ENCODE peak calls at places on chromosome 22, in ten cellular contexts. T is heart left ventricle, J is mammary epithelial cell, W is omental fat pad, V is glutamatergic neuron, L is HFFc6, I is body of pancreas, U is thoracic aorta, P is right lobe of liver, K is cardiac fibroblast. F is an unnamed sample.

GRCh38 chr22:33918676-33919590 is 1.3 kb downstream of the LARGE1 start:
- DNase-seq in V (no peak), T (no peak), W (no peak), L (peak), P (no peak), J (no peak), U (no peak), K (peak), I (no peak), F (no peak)

GRCh38 chr22:17871726-17872458 is 97.6 kb upstream of the BID start:
- DNase-seq in I (no peak), T (peak), K (no peak), J (no peak), V (no peak), W (no peak), L (no peak), P (no peak), U (no peak), F (no peak)

GRCh38 chr22:39592104-39593060 is 21.8 kb downstream of the CACNA1I start:
- DNase-seq in I (peak), T (no peak), W (no peak), J (peak), L (peak), K (peak), U (peak), V (peak), P (no peak), F (no peak)

GRCh38 chr22:44167501-44167900 is 13.2 kb upstream of the PARVG start:
- DNase-seq in P (no peak), K (no peak), V (no peak), T (no peak), W (no peak), J (no peak), L (no peak), I (no peak), U (no peak), F (no peak)

GRCh38 chr22:32076726-32077550 is 33.9 kb downstream of the SLC5A1 start:
- DNase-seq in I (no peak), U (no peak), J (no peak), W (no peak), L (no peak), T (no peak), K (no peak), P (no peak), V (no peak), F (no peak)

GRCh38 chr22:22697377-22698120 is 53.1 kb downstream of the GGTLC2 start:
- DNase-seq in T (no peak), V (no peak), K (no peak), P (no peak), W (no peak), U (no peak), J (no peak), L (no peak), I (no peak), F (no peak)

GRCh38 chr22:44577391-44578114 is 79.5 kb upstream of the RTL6 start:
- DNase-seq in J (no peak), T (no peak), V (no peak), I (peak), U (no peak), W (peak), K (no peak), L (no peak), P (no peak), F (no peak)

GRCh38 chr22:22578702-22579424 is 19.8 kb upstream of the PRAME start:
- DNase-seq in I (no peak), K (peak), U (no peak), L (peak), W (no peak), T (peak), J (no peak), V (no peak), P (no peak), F (no peak)

GRCh38 chr22:20808844-20809243 is 34.9 kb downstream of the SERPIND1 start:
- DNase-seq in I (no peak), V (no peak), U (no peak), T (no peak), J (no peak), P (no peak), W (no peak), K (no peak), L (no peak), F (no peak)

GRCh38 chr22:45830531-45831245 is 146.3 kb downstream of the WNT7B start:
- DNase-seq in J (peak), L (peak), K (peak), U (no peak), T (no peak), P (no peak), V (no peak), W (no peak), I (no peak), F (no peak)

GRCh38 chr22:24134090-24134846 is 47.0 kb upstream of the SUSD2 start:
- DNase-seq in P (no peak), I (no peak), W (no peak), J (no peak), K (no peak), U (no peak), T (peak), V (peak), L (no peak), F (no peak)

DNA sequence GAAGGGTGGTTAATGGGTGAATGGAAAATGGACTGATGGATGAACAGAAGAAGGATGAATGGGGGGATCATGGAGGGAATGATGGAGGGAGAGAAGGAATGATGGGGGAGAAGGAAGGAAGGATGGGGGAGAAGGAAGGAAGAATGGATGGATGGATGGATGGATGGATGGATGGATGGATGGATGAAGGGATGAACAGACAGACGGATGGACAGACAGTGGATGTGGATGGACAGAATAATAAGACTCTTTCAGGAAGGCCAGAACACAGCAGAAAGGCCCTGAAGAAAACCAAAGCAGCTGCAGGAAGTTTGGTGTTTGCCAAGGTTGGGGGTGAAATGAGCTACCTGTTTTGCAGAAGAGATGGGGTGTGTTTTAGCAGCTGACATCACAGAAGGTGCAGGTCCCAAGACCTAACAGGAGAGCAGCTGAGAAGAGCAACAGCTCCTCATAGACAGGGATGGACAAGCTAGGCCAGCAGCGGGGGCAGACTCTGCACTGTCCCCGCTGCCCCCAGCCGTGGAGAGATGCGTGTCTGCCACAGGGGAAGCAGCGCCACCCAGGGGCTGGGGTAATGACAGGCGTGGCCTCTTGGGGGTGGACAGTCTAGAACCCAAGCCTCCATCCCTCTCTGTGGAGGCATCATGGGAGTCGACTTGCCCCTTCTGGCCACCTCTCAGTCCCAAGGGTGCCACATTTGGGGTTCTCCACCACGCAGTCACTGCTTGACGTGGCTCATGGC is 17.9 kb downstream of the C1QTNF6 start:
- DNase-seq in J (no peak), P (no peak), W (no peak), L (no peak), T (no peak), I (no peak), U (no peak), V (peak), K (no peak), F (peak)
- TF ChIP-seq CTCF in J (no peak), P (no peak), W (no peak), L (peak), T (no peak), I (no peak), U (no peak), V (no peak), K (no peak), F (no peak)

GRCh38 chr22:27679722-27680488 is 121.7 kb downstream of the MN1 start:
- DNase-seq in L (no peak), I (no peak), J (no peak), V (no peak), P (no peak), W (no peak), K (no peak), U (no peak), T (no peak), F (no peak)

GRCh38 chr22:27681037-27681436 is 120.5 kb downstream of the MN1 start:
- DNase-seq in W (no peak), L (no peak), J (no peak), I (no peak), K (no peak), V (no peak), U (no peak), P (no peak), T (no peak), F (no peak)

GRCh38 chr22:27684856-27685255 is 116.7 kb downstream of the MN1 start:
- DNase-seq in P (no peak), I (no peak), K (no peak), V (no peak), T (no peak), W (no peak), U (no peak), J (no peak), L (no peak), F (no peak)

GRCh38 chr22:27680636-27681035 is 120.9 kb downstream of the MN1 start:
- DNase-seq in J (no peak), V (no peak), U (no peak), K (no peak), T (no peak), W (no peak), I (no peak), L (no peak), P (no peak), F (no peak)

GRCh38 chr22:27682438-27682837 is 119.1 kb downstream of the MN1 start:
- DNase-seq in P (peak), T (no peak), J (no peak), I (no peak), L (no peak), W (no peak), V (peak), U (no peak), K (no peak), F (no peak)
- TF ChIP-seq CTCF in P (no peak), T (peak), J (peak), I (no peak), L (peak), W (no peak), V (peak), U (no peak), K (peak), F (no peak)

DNA sequence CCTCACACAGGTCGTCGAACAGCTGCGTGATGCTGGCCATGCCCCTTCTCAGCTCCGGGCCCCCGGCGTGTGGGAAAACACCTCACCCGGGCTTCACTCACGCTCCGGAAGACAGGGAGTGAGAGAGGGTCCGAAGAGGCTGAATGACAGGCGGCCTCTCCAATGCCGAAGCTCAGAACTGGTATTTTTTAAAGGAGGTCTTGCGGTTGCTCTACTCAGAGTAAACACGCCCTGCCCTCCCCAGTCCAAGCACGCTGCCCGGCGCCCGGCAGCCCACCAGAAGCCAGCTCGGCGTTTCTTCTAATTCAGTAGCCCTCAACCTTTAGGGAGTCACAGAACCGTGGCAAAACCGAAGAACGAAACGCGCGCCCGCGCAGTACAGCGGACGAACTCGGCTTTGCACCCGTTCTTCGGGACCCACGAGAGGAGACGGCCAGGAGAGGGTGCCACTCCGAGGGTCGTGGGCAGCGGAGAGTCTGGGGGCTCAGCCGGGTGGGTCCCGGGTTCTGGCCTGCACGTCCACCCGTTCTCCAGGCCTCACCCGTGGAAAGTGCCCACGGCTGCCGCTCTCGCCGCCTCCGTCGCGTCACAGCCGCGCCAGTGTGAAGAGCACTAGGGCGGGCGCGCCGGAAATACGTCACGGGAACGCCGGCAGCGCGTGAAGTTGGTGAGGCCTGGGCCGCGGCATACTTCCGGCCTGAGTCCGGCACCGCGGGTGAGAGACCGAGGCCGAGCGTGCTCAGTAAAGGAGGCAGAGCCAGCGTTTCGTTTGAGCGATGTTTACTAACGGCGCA is at the start of gene TUBGCP6:
- DNase-seq in W (peak), P (peak), I (peak), V (peak), K (peak), U (peak), L (peak), J (peak), T (peak), F (peak)
- TF ChIP-seq CTCF in W (no peak), P (no peak), I (peak), V (peak), K (peak), U (peak), L (peak), J (peak), T (peak), F (no peak)

DNA sequence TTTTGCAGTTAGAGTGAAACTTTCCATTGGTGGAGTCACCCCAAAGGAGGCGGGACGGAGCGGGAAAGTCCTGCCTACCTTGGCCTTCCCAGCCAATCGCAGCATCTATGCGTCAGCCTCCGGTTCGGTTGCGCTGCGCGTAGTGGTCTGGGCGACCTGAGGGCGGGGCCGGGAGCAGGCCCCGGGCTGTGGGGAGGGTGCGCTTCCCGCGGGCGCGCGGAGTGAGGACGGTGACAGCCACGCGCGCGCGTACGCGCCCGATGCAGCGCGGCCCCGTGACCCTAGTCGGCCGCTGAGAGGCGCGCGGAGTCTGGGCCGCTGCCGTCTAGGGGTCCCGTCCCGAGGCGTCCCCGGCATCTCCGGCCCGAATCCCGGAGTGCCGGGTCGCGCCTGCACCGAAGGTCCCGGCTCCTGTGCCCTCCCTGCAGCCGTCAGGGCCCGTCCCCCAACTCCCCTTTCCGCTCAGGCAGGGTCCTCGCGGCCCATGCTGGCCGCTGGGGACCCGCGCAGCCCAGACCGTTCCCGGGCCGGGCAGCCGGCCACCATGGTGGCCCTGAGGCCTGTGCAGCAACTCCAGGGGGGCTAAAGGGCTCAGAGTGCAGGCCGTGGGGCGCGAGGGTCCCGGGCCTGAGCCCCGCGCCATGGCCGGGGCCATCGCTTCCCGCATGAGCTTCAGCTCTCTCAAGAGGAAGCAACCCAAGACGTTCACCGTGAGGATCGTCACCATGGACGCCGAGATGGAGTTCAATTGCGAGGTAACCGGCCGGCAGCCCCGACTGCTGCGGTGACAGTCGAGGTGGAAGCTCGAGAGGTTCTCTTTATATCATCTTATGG is at the start of gene NF2:
- DNase-seq in I (peak), U (no peak), V (peak), L (peak), T (peak), W (peak), P (peak), K (peak), J (peak), F (peak)
- TF ChIP-seq CTCF in I (no peak), U (no peak), V (no peak), L (peak), T (peak), W (no peak), P (peak), K (no peak), J (peak), F (no peak)

DNA sequence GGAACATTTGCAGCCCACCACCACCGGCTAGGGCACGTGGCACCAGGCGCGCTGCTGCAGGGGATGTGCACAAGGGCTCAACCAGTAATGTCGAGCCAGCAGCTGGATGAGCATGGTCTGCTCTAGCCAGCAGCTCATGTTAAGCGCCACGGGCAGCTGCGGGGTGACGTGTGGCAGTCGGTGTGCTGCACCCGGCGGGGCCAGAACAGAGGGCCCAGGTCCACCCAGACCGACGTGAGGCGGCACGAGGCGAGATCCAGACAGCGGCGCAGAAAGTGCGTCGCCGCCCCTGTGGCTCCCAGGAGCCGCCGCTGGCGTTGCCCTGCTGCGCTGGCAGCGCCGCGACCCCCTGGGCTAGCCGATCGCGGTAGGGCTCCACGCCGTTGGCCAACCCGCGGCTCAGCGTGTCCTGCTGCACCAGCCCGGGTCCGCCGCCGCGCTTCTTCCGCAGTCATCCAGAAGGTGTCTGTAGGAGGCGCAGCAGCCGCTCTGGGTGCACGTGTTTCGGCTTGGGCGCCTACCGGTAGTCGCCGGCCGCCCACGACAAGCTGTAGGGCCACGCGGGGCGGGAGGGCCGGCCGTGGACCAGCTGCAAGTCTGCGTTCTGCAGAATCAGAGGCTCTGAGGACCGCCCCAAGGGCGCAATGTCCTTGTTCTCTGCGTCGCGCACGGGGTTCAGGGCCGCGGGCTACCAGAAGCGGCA is 4.6 kb upstream of the GALR3 start:
- DNase-seq in I (peak), W (peak), J (peak), U (no peak), P (peak), V (peak), T (peak), K (peak), L (peak), F (peak)
- TF ChIP-seq CTCF in I (peak), W (no peak), J (peak), U (no peak), P (peak), V (peak), T (peak), K (peak), L (peak), F (peak)

DNA sequence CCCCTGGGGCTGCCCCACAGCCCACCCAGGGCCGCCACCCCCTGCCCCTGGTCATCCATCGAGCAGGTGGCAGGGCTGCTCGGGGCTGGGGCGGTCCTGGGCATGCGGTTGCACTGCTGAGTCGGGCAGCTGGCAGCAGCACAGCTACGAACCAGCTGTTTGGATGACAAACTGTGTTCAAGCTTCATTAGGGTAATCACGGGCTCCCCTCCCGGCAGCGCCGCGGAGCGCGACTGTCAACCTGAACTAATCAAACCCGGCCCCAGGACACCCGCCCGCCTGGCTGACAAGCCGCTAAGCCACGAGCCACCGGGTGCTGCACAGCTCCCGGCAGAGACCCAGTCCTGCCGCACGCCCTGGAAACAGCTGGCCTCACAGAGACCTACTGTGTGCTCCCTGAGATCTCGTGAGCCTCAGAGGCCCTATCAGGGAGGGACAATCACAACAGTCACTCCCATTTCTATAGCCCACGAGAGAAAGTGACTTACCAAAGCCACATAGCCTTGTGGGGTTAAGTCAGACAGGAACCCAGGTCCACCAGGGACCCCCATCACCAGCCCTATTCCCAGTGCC is 60.6 kb upstream of the TCF20 start:
- DNase-seq in L (no peak), P (no peak), K (no peak), W (no peak), U (no peak), V (peak), I (no peak), T (no peak), J (no peak), F (no peak)
- TF ChIP-seq CTCF in L (no peak), P (peak), K (no peak), W (no peak), U (no peak), V (no peak), I (no peak), T (no peak), J (no peak), F (no peak)

DNA sequence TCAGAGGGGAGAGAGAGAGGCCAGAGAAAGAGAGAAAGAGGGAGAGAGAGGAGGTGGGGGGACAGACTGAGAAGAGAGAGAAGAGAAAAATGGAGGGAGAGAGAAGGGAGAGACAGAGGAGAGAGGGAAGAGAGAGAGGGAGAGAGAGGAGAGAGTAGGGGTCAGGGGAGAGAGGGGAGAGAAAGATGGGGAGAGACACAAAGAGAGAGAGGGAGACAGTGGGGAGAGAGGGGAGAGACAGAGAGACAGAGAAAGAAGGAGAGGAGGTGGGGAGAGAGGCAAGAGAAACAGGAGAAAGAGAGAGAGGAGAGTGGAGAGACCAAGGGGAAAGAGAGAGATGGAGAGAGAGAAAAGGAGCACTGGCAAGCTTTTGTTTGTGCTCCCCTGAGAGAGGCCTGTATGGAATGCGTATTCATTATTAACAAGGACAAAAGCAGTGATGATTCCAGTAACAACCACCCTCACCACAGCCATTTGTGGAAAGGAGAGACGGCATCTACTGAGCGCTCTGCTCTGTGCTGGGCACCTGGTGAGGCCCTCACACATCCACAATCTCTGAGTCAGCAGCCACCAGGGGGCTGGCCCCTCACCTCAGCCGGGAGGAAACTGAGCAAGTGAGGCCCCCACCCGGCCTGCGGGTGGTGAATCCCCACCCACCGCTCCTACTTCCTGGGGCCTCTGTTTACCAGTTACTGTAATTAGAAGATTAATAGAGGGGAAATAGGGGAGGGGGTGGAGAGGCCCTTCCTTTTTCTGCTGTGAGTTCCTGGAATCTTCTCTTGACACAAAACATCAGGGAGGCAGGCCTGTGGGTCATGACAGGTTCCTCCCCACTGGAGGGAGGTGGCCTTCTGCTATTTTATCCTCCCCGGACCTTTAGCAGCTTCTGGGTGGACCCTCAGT is 14.7 kb upstream of the MIAT start:
- DNase-seq in J (no peak), P (peak), U (no peak), I (no peak), K (peak), V (no peak), T (peak), W (no peak), L (no peak), F (peak)
- TF ChIP-seq CTCF in J (no peak), P (no peak), U (no peak), I (no peak), K (no peak), V (no peak), T (peak), W (no peak), L (peak), F (peak)